ENCODE peak calls at places on chromosomes 1 and 21, in eight cellular contexts. E is hypothalamus; W is stimulated activated CD4-positive, alpha-beta T cell treated with anti-CD3 and anti-CD28 coated beads, Interleukin-4, amount 100 ng/mL, for 4 hours; S is aorta; K is esophagus muscularis mucosa; T is HTR-8/SVneo; U is cardiac muscle cell; B is activated T-helper 2 cell treated with anti-CD3 and anti-CD28 coated beads, Interferon-gamma antibody, Interleukin-2, Interleukin-4, amounts not matched to agents 10 μg/mL and 5 μg/mL and 100 μg/mL, durations not matched to agents 14 hours and 24 hours and 36 hours. Y is an unnamed sample.

GRCh38 chr1:201731592-201731991 is 97.4 kb upstream of the IPO9 start:
- DNase-seq in E (no peak), W (no peak), S (no peak), K (no peak), T (no peak), U (peak; percentile 60), B (no peak), Y (no peak)

GRCh38 chr1:94661431-94661830 is 119.9 kb upstream of the F3 start:
- DNase-seq in E (no peak), W (no peak), S (no peak), K (no peak), T (no peak), U (no peak), B (no peak), Y (no peak)

GRCh38 chr1:246117066-246117791 is 389.9 kb downstream of the SMYD3 start:
- DNase-seq in E (no peak), W (no peak), S (no peak), K (no peak), T (peak; percentile 43), U (peak; percentile 71), B (peak; percentile 26), Y (peak; percentile 33)

GRCh38 chr1:235657747-235658526 is 8.4 kb upstream of the GNG4 start:
- DNase-seq in E (no peak), W (no peak), S (no peak), K (peak; percentile 26), T (no peak), U (no peak), B (no peak), Y (no peak)

GRCh38 chr1:27595597-27595996 is 8.3 kb downstream of the AHDC1 start:
- DNase-seq in E (no peak), W (no peak), S (no peak), K (no peak), T (no peak), U (no peak), B (no peak), Y (no peak)

GRCh38 chr1:201250326-201251011 is 32.8 kb upstream of the PKP1 start:
- DNase-seq in E (no peak), W (no peak), S (no peak), K (peak; percentile 77), T (no peak), U (no peak), B (no peak), Y (no peak)

GRCh38 chr1:71339238-71339637 is 258.4 kb upstream of the ZRANB2 start:
- DNase-seq in E (no peak), W (no peak), S (no peak), K (no peak), T (no peak), U (no peak), B (no peak), Y (no peak)

GRCh38 chr1:228373004-228373680 is 33.5 kb downstream of the TRIM11 start:
- DNase-seq in E (no peak), W (no peak), S (no peak), K (no peak), T (no peak), U (no peak), B (no peak), Y (no peak)

GRCh38 chr1:41447995-41448770 is 36.3 kb downstream of the EDN2 start:
- DNase-seq in E (no peak), W (no peak), S (no peak), K (no peak), T (no peak), U (no peak), B (no peak), Y (no peak)

GRCh38 chr1:28955930-28956552 is 41.7 kb downstream of the EPB41 start:
- DNase-seq in E (no peak), W (no peak), S (no peak), K (no peak), T (no peak), U (no peak), B (no peak), Y (no peak)

GRCh38 chr1:51543877-51544276 is 24.8 kb upstream of the EPS15 start:
- DNase-seq in E (no peak), W (no peak), S (no peak), K (no peak), T (no peak), U (no peak), B (no peak), Y (no peak)

GRCh38 chr21:40852563-40852962 is 5.6 kb upstream of the DSCAM start:
- DNase-seq in E (no peak), W (no peak), S (no peak), K (no peak), T (no peak), U (no peak), B (no peak), Y (no peak)

GRCh38 chr1:31576743-31577455 is 584 bp downstream of the TINAGL1 start:
- DNase-seq in E (no peak), W (no peak), S (no peak), K (peak; percentile 87), T (no peak), U (no peak), B (no peak), Y (no peak)

GRCh38 chr1:22662318-22662717 is 9.3 kb downstream of the C1QB start:
- DNase-seq in E (peak; percentile 61), W (no peak), S (no peak), K (no peak), T (peak; percentile 15), U (no peak), B (no peak), Y (no peak)

GRCh38 chr1:31376374-31377134 is 3.7 kb upstream of the FABP3 start:
- DNase-seq in E (peak; percentile 82), W (no peak), S (peak; percentile 78), K (no peak), T (peak; percentile 25), U (peak; percentile 84), B (no peak), Y (peak; percentile 23)

GRCh38 chr21:39694750-39695149 is 50.2 kb upstream of the IGSF5 start:
- DNase-seq in E (no peak), W (no peak), S (no peak), K (peak; percentile 79), T (no peak), U (no peak), B (no peak), Y (no peak)

GRCh38 chr1:231279081-231279480 is 38.1 kb downstream of the GNPAT start:
- DNase-seq in E (no peak), W (no peak), S (no peak), K (no peak), T (no peak), U (peak; percentile 61), B (no peak), Y (no peak)

GRCh38 chr1:197341626-197342025 is 73.6 kb downstream of the CRB1 start:
- DNase-seq in E (no peak), W (no peak), S (no peak), K (no peak), T (no peak), U (no peak), B (no peak), Y (no peak)

GRCh38 chr1:165717918-165718515 is 19.7 kb upstream of the ALDH9A1 start:
- DNase-seq in E (no peak), W (no peak), S (no peak), K (no peak), T (peak; percentile 60), U (peak; percentile 79), B (peak; percentile 16), Y (peak; percentile 26)

GRCh38 chr1:227788279-227789041 is 27.0 kb upstream of the PRSS38 start:
- DNase-seq in E (no peak), W (no peak), S (peak; percentile 92), K (no peak), T (peak; percentile 83), U (no peak), B (peak; percentile 80), Y (peak; percentile 85)

GRCh38 chr1:234760303-234760723 is 150.3 kb upstream of the IRF2BP2 start:
- DNase-seq in E (no peak), W (no peak), S (no peak), K (no peak), T (no peak), U (no peak), B (no peak), Y (no peak)

GRCh38 chr1:224447251-224447650 is 12.7 kb upstream of the WDR26 start:
- DNase-seq in E (no peak), W (no peak), S (peak; percentile 85), K (no peak), T (no peak), U (peak; percentile 79), B (no peak), Y (no peak)

GRCh38 chr1:194296201-194296600 is 1109.8 kb upstream of the B3GALT2 start:
- DNase-seq in E (no peak), W (no peak), S (no peak), K (no peak), T (no peak), U (no peak), B (no peak), Y (no peak)

GRCh38 chr1:14590781-14591180 is 7.7 kb upstream of the KAZN start:
- DNase-seq in E (no peak), W (no peak), S (no peak), K (no peak), T (no peak), U (no peak), B (no peak), Y (no peak)

Y was measured in nephron progenitor cell.